ENCODE peak calls at places on chromosomes 3 and 15, in seven cellular contexts. R, T, H, Y, Z, Q and U are unnamed samples.

GRCh38 chr3:126245811-126246727 is 65.7 kb upstream of the ALDH1L1 start:
- DNase-seq in T (no peak), H (no peak), Y (no peak), Q (peak; percentile 11), Z (no peak), R (no peak), U (no peak)

GRCh38 chr15:78396976-78397375 is 41.0 kb upstream of the IREB2 start:
- DNase-seq in H (no peak), Y (no peak), R (no peak), Q (no peak), Z (no peak), T (no peak), U (no peak)

GRCh38 chr15:27601239-27601942 is 497.7 kb downstream of the OCA2 start:
- DNase-seq in Y (no peak), R (no peak), Q (no peak), Z (no peak), H (no peak), T (no peak), U (peak; percentile 17)

GRCh38 chr3:118607915-118608820 is 426.5 kb downstream of the IGSF11 start:
- DNase-seq in R (no peak), H (no peak), T (no peak), Y (no peak), Q (no peak), Z (no peak), U (no peak)

GRCh38 chr15:38533416-38533915 is 31.1 kb downstream of the RASGRP1 start:
- DNase-seq in R (no peak), T (no peak), Q (no peak), Y (no peak), H (no peak), Z (no peak), U (no peak)

GRCh38 chr15:88605507-88606436 is 15.4 kb upstream of the AEN start:
- DNase-seq in H (peak; percentile 36), Q (no peak), Y (peak; percentile 43), T (peak; percentile 20), R (no peak), Z (peak; percentile 40), U (no peak)

GRCh38 chr15:65336767-65337435 is 32.4 kb downstream of the RNU5B-1 start:
- DNase-seq in T (no peak), Q (no peak), Y (no peak), Z (no peak), H (no peak), R (no peak), U (no peak)

GRCh38 chr3:15558581-15558980 is 37.1 kb upstream of the COLQ start:
- DNase-seq in Q (no peak), T (no peak), R (no peak), Y (no peak), Z (no peak), H (no peak), U (no peak)

GRCh38 chr3:142958707-142959106 is 4.8 kb downstream of the PAQR9 start:
- DNase-seq in T (peak; percentile 98), Q (no peak), R (no peak), Z (no peak), Y (no peak), H (no peak), U (no peak)

GRCh38 chr15:100890059-100890720 is 10.6 kb downstream of the ALDH1A3 start:
- DNase-seq in H (no peak), Y (no peak), R (no peak), T (no peak), Q (no peak), Z (no peak), U (no peak)

GRCh38 chr3:46127503-46127902 is 80.6 kb downstream of the CCR1 start:
- DNase-seq in Q (no peak), Y (no peak), Z (no peak), H (no peak), R (no peak), T (peak; percentile 77), U (no peak)

GRCh38 chr3:150194957-150195356 is 213.1 kb upstream of the TSC22D2 start:
- DNase-seq in T (no peak), H (no peak), Q (no peak), Y (no peak), R (no peak), Z (no peak), U (no peak)

GRCh38 chr3:160756907-160757623 is 1.0 kb downstream of the PPM1L start:
- DNase-seq in T (no peak), R (no peak), H (no peak), Z (no peak), Q (no peak), Y (no peak), U (no peak)

GRCh38 chr3:112610121-112610520 is 30.8 kb downstream of the CCDC80 start:
- DNase-seq in R (no peak), Y (no peak), H (no peak), Q (no peak), Z (no peak), T (no peak), U (no peak)

GRCh38 chr3:188326968-188327367 is 173.0 kb downstream of the LPP start:
- DNase-seq in R (no peak), H (no peak), Z (no peak), Q (no peak), T (no peak), Y (no peak), U (no peak)

GRCh38 chr15:29126208-29126536 is 143.4 kb downstream of the NSMCE3 start:
- DNase-seq in Z (no peak), Q (no peak), H (no peak), R (no peak), T (no peak), Y (no peak), U (no peak)

GRCh38 chr3:42052132-42052866 is 38.9 kb upstream of the TRAK1 start:
- DNase-seq in Z (no peak), T (no peak), Y (no peak), H (no peak), R (no peak), Q (no peak), U (no peak)